ENCODE peak calls at places on chromosome 3, in nine cellular contexts. One of them, this sample, is unnamed.

GRCh38 chr3:133077688-133078087 is 39.5 kb downstream of the TMEM108 start:
- DNase-seq in neural progenitor cell: no peak
- DNase-seq in CD4-positive, alpha-beta T cell: no peak
- DNase-seq in fibroblast of lung: no peak
- DNase-seq in BJ: no peak
- DNase-seq in endothelial cell of umbilical vein: no peak
- DNase-seq in stomach: no peak
- DNase-seq in AG09319: no peak
- DNase-seq in psoas muscle: no peak
- DNase-seq in this sample: no peak

GRCh38 chr3:45567730-45568172 is 26.8 kb upstream of the LIMD1 start:
- DNase-seq in neural progenitor cell: no peak
- DNase-seq in CD4-positive, alpha-beta T cell: no peak
- DNase-seq in fibroblast of lung: no peak
- DNase-seq in BJ: no peak
- DNase-seq in endothelial cell of umbilical vein: no peak
- DNase-seq in stomach: no peak
- DNase-seq in AG09319: no peak
- DNase-seq in psoas muscle: no peak
- DNase-seq in this sample: no peak

GRCh38 chr3:72379500-72380187 is 468.6 kb downstream of the SHQ1 start:
- DNase-seq in neural progenitor cell: peak; percentile 18
- DNase-seq in CD4-positive, alpha-beta T cell: no peak
- DNase-seq in fibroblast of lung: no peak
- DNase-seq in BJ: no peak
- DNase-seq in endothelial cell of umbilical vein: peak; percentile 24
- DNase-seq in stomach: no peak
- DNase-seq in AG09319: no peak
- DNase-seq in psoas muscle: no peak
- DNase-seq in this sample: no peak

GRCh38 chr3:197749315-197749600 is 425 bp upstream of the FYTTD1 start:
- DNase-seq in neural progenitor cell: peak; percentile 79
- DNase-seq in CD4-positive, alpha-beta T cell: peak; percentile 48
- DNase-seq in fibroblast of lung: peak; percentile 66
- DNase-seq in BJ: no peak
- DNase-seq in endothelial cell of umbilical vein: no peak
- DNase-seq in stomach: peak; percentile 39
- DNase-seq in AG09319: no peak
- DNase-seq in psoas muscle: no peak
- DNase-seq in this sample: no peak

GRCh38 chr3:183182732-183183610 is 20.4 kb upstream of the LAMP3 start:
- DNase-seq in neural progenitor cell: no peak
- DNase-seq in CD4-positive, alpha-beta T cell: no peak
- DNase-seq in fibroblast of lung: no peak
- DNase-seq in BJ: no peak
- DNase-seq in endothelial cell of umbilical vein: no peak
- DNase-seq in stomach: no peak
- DNase-seq in AG09319: no peak
- DNase-seq in psoas muscle: peak; percentile 53
- DNase-seq in this sample: no peak

GRCh38 chr3:138933981-138934691 is 12.8 kb downstream of the FOXL2 start:
- DNase-seq in neural progenitor cell: no peak
- DNase-seq in CD4-positive, alpha-beta T cell: no peak
- DNase-seq in fibroblast of lung: no peak
- DNase-seq in BJ: no peak
- DNase-seq in endothelial cell of umbilical vein: peak; percentile 73
- DNase-seq in stomach: no peak
- DNase-seq in AG09319: no peak
- DNase-seq in psoas muscle: no peak
- DNase-seq in this sample: no peak

GRCh38 chr3:23992051-23992628 is 47.1 kb downstream of the NR1D2 start:
- DNase-seq in neural progenitor cell: peak; percentile 25
- DNase-seq in CD4-positive, alpha-beta T cell: no peak
- DNase-seq in fibroblast of lung: peak; percentile 77
- DNase-seq in BJ: no peak
- DNase-seq in endothelial cell of umbilical vein: peak; percentile 98
- DNase-seq in stomach: no peak
- DNase-seq in AG09319: no peak
- DNase-seq in psoas muscle: no peak
- DNase-seq in this sample: no peak

GRCh38 chr3:61425356-61425755 is 136.0 kb upstream of the PTPRG start:
- DNase-seq in neural progenitor cell: no peak
- DNase-seq in CD4-positive, alpha-beta T cell: no peak
- DNase-seq in fibroblast of lung: no peak
- DNase-seq in BJ: no peak
- DNase-seq in endothelial cell of umbilical vein: no peak
- DNase-seq in stomach: no peak
- DNase-seq in AG09319: no peak
- DNase-seq in psoas muscle: no peak
- DNase-seq in this sample: peak; percentile 13

GRCh38 chr3:109863701-109864100 is 526.4 kb upstream of the DPPA4 start:
- DNase-seq in neural progenitor cell: no peak
- DNase-seq in CD4-positive, alpha-beta T cell: no peak
- DNase-seq in fibroblast of lung: peak; percentile 2
- DNase-seq in BJ: no peak
- DNase-seq in endothelial cell of umbilical vein: no peak
- DNase-seq in stomach: no peak
- DNase-seq in AG09319: no peak
- DNase-seq in psoas muscle: no peak
- DNase-seq in this sample: no peak

GRCh38 chr3:32216172-32216783 is 22.2 kb upstream of the CMTM8 start:
- DNase-seq in neural progenitor cell: no peak
- DNase-seq in CD4-positive, alpha-beta T cell: no peak
- DNase-seq in fibroblast of lung: no peak
- DNase-seq in BJ: no peak
- DNase-seq in endothelial cell of umbilical vein: no peak
- DNase-seq in stomach: peak; percentile 46
- DNase-seq in AG09319: no peak
- DNase-seq in psoas muscle: no peak
- DNase-seq in this sample: no peak

GRCh38 chr3:161069441-161070251 is 35.5 kb downstream of the B3GALNT1 start:
- DNase-seq in neural progenitor cell: no peak
- DNase-seq in CD4-positive, alpha-beta T cell: no peak
- DNase-seq in fibroblast of lung: peak; percentile 88
- DNase-seq in BJ: peak; percentile 2
- DNase-seq in endothelial cell of umbilical vein: peak; percentile 98
- DNase-seq in stomach: no peak
- DNase-seq in AG09319: peak; percentile 14
- DNase-seq in psoas muscle: no peak
- DNase-seq in this sample: peak; percentile 35

GRCh38 chr3:165883866-165884478 is 46.7 kb upstream of the BCHE start:
- DNase-seq in neural progenitor cell: no peak
- DNase-seq in CD4-positive, alpha-beta T cell: no peak
- DNase-seq in fibroblast of lung: no peak
- DNase-seq in BJ: no peak
- DNase-seq in endothelial cell of umbilical vein: no peak
- DNase-seq in stomach: no peak
- DNase-seq in AG09319: no peak
- DNase-seq in psoas muscle: no peak
- DNase-seq in this sample: no peak

GRCh38 chr3:89577517-89578252 is 470.3 kb downstream of the EPHA3 start:
- DNase-seq in neural progenitor cell: no peak
- DNase-seq in CD4-positive, alpha-beta T cell: no peak
- DNase-seq in fibroblast of lung: no peak
- DNase-seq in BJ: no peak
- DNase-seq in endothelial cell of umbilical vein: no peak
- DNase-seq in stomach: no peak
- DNase-seq in AG09319: no peak
- DNase-seq in psoas muscle: no peak
- DNase-seq in this sample: no peak

GRCh38 chr3:37801966-37802365 is 59.7 kb upstream of the CTDSPL start:
- DNase-seq in neural progenitor cell: no peak
- DNase-seq in CD4-positive, alpha-beta T cell: no peak
- DNase-seq in fibroblast of lung: no peak
- DNase-seq in BJ: no peak
- DNase-seq in endothelial cell of umbilical vein: no peak
- DNase-seq in stomach: no peak
- DNase-seq in AG09319: no peak
- DNase-seq in psoas muscle: no peak
- DNase-seq in this sample: no peak

GRCh38 chr3:146638718-146639117 is 33.6 kb upstream of the PLSCR5 start:
- DNase-seq in neural progenitor cell: no peak
- DNase-seq in CD4-positive, alpha-beta T cell: no peak
- DNase-seq in fibroblast of lung: no peak
- DNase-seq in BJ: no peak
- DNase-seq in endothelial cell of umbilical vein: peak; percentile 1
- DNase-seq in stomach: no peak
- DNase-seq in AG09319: no peak
- DNase-seq in psoas muscle: no peak
- DNase-seq in this sample: no peak

GRCh38 chr3:31762016-31762764 is 218.9 kb downstream of the OSBPL10 start:
- DNase-seq in neural progenitor cell: peak; percentile 15
- DNase-seq in CD4-positive, alpha-beta T cell: no peak
- DNase-seq in fibroblast of lung: no peak
- DNase-seq in BJ: no peak
- DNase-seq in endothelial cell of umbilical vein: no peak
- DNase-seq in stomach: no peak
- DNase-seq in AG09319: no peak
- DNase-seq in psoas muscle: no peak
- DNase-seq in this sample: no peak

GRCh38 chr3:46670891-46671427 is 22.5 kb downstream of the ALS2CL start:
- DNase-seq in neural progenitor cell: no peak
- DNase-seq in CD4-positive, alpha-beta T cell: no peak
- DNase-seq in fibroblast of lung: no peak
- DNase-seq in BJ: no peak
- DNase-seq in endothelial cell of umbilical vein: no peak
- DNase-seq in stomach: peak; percentile 16
- DNase-seq in AG09319: no peak
- DNase-seq in psoas muscle: peak; percentile 20
- DNase-seq in this sample: no peak

GRCh38 chr3:130834476-130834875 is 59.4 kb upstream of the ATP2C1 start:
- DNase-seq in neural progenitor cell: no peak
- DNase-seq in CD4-positive, alpha-beta T cell: no peak
- DNase-seq in fibroblast of lung: peak; percentile 33
- DNase-seq in BJ: no peak
- DNase-seq in endothelial cell of umbilical vein: no peak
- DNase-seq in stomach: no peak
- DNase-seq in AG09319: no peak
- DNase-seq in psoas muscle: no peak
- DNase-seq in this sample: no peak

GRCh38 chr3:133934073-133934970 is 38.6 kb upstream of the RAB6B start:
- DNase-seq in neural progenitor cell: no peak
- DNase-seq in CD4-positive, alpha-beta T cell: no peak
- DNase-seq in fibroblast of lung: no peak
- DNase-seq in BJ: no peak
- DNase-seq in endothelial cell of umbilical vein: no peak
- DNase-seq in stomach: peak; percentile 47
- DNase-seq in AG09319: no peak
- DNase-seq in psoas muscle: no peak
- DNase-seq in this sample: no peak

GRCh38 chr3:33993631-33994030 is 195.2 kb downstream of the PDCD6IP start:
- DNase-seq in neural progenitor cell: no peak
- DNase-seq in CD4-positive, alpha-beta T cell: no peak
- DNase-seq in fibroblast of lung: peak; percentile 64
- DNase-seq in BJ: no peak
- DNase-seq in endothelial cell of umbilical vein: no peak
- DNase-seq in stomach: no peak
- DNase-seq in AG09319: no peak
- DNase-seq in psoas muscle: no peak
- DNase-seq in this sample: no peak

GRCh38 chr3:29281265-29282228 is 676 bp downstream of the RBMS3 start:
- DNase-seq in neural progenitor cell: peak; percentile 40
- DNase-seq in CD4-positive, alpha-beta T cell: no peak
- DNase-seq in fibroblast of lung: peak; percentile 62
- DNase-seq in BJ: no peak
- DNase-seq in endothelial cell of umbilical vein: peak; percentile 72
- DNase-seq in stomach: no peak
- DNase-seq in AG09319: no peak
- DNase-seq in psoas muscle: no peak
- DNase-seq in this sample: no peak

GRCh38 chr3:52038227-52038626 is 18.1 kb downstream of the DUSP7 start:
- DNase-seq in neural progenitor cell: no peak
- DNase-seq in CD4-positive, alpha-beta T cell: no peak
- DNase-seq in fibroblast of lung: no peak
- DNase-seq in BJ: no peak
- DNase-seq in endothelial cell of umbilical vein: no peak
- DNase-seq in stomach: no peak
- DNase-seq in AG09319: no peak
- DNase-seq in psoas muscle: no peak
- DNase-seq in this sample: no peak

GRCh38 chr3:175149675-175150074 is 290.5 kb downstream of the NAALADL2 start:
- DNase-seq in neural progenitor cell: no peak
- DNase-seq in CD4-positive, alpha-beta T cell: no peak
- DNase-seq in fibroblast of lung: peak; percentile 43
- DNase-seq in BJ: no peak
- DNase-seq in endothelial cell of umbilical vein: no peak
- DNase-seq in stomach: peak; percentile 32
- DNase-seq in AG09319: no peak
- DNase-seq in psoas muscle: no peak
- DNase-seq in this sample: no peak

GRCh38 chr3:40073310-40074007 is 236.0 kb upstream of the EIF1B start:
- DNase-seq in neural progenitor cell: no peak
- DNase-seq in CD4-positive, alpha-beta T cell: no peak
- DNase-seq in fibroblast of lung: no peak
- DNase-seq in BJ: no peak
- DNase-seq in endothelial cell of umbilical vein: peak; percentile 12
- DNase-seq in stomach: no peak
- DNase-seq in AG09319: no peak
- DNase-seq in psoas muscle: no peak
- DNase-seq in this sample: no peak
- TF ChIP-seq CTCF in neural progenitor cell: peak; percentile 33
- TF ChIP-seq CTCF in CD4-positive, alpha-beta T cell: no peak
- TF ChIP-seq CTCF in fibroblast of lung: no peak
- TF ChIP-seq CTCF in BJ: peak; percentile 21
- TF ChIP-seq CTCF in endothelial cell of umbilical vein: peak; percentile 3
- TF ChIP-seq CTCF in stomach: no peak
- TF ChIP-seq CTCF in AG09319: no peak
- TF ChIP-seq CTCF in psoas muscle: no peak
- TF ChIP-seq CTCF in this sample: peak; percentile 41

GRCh38 chr3:17258823-17259436 is 374.2 kb downstream of the PLCL2 start:
- DNase-seq in neural progenitor cell: peak; percentile 55
- DNase-seq in CD4-positive, alpha-beta T cell: no peak
- DNase-seq in fibroblast of lung: peak; percentile 19
- DNase-seq in BJ: no peak
- DNase-seq in endothelial cell of umbilical vein: peak; percentile 51
- DNase-seq in stomach: no peak
- DNase-seq in AG09319: peak; percentile 8
- DNase-seq in psoas muscle: no peak
- DNase-seq in this sample: no peak
- TF ChIP-seq CTCF in neural progenitor cell: peak; percentile 89
- TF ChIP-seq CTCF in CD4-positive, alpha-beta T cell: peak; percentile 92
- TF ChIP-seq CTCF in fibroblast of lung: peak; percentile 47
- TF ChIP-seq CTCF in BJ: peak; percentile 65
- TF ChIP-seq CTCF in endothelial cell of umbilical vein: peak; percentile 55
- TF ChIP-seq CTCF in stomach: peak; percentile 69
- TF ChIP-seq CTCF in AG09319: peak; percentile 61
- TF ChIP-seq CTCF in psoas muscle: peak; percentile 79
- TF ChIP-seq CTCF in this sample: peak; percentile 72

GRCh38 chr3:71069797-71070196 is 513.7 kb downstream of the FOXP1 start:
- DNase-seq in neural progenitor cell: peak; percentile 65
- DNase-seq in CD4-positive, alpha-beta T cell: peak; percentile 58
- DNase-seq in fibroblast of lung: no peak
- DNase-seq in BJ: no peak
- DNase-seq in endothelial cell of umbilical vein: peak; percentile 74
- DNase-seq in stomach: peak; percentile 53
- DNase-seq in AG09319: no peak
- DNase-seq in psoas muscle: peak; percentile 74
- DNase-seq in this sample: no peak
- TF ChIP-seq CTCF in neural progenitor cell: peak; percentile 68
- TF ChIP-seq CTCF in CD4-positive, alpha-beta T cell: peak; percentile 74
- TF ChIP-seq CTCF in fibroblast of lung: peak; percentile 30
- TF ChIP-seq CTCF in BJ: peak; percentile 24
- TF ChIP-seq CTCF in endothelial cell of umbilical vein: peak; percentile 52
- TF ChIP-seq CTCF in stomach: peak; percentile 18
- TF ChIP-seq CTCF in AG09319: peak; percentile 36
- TF ChIP-seq CTCF in psoas muscle: peak; percentile 33
- TF ChIP-seq CTCF in this sample: peak; percentile 51

GRCh38 chr3:167406876-167407492 is 26.9 kb upstream of the ZBBX start:
- DNase-seq in neural progenitor cell: peak; percentile 81
- DNase-seq in CD4-positive, alpha-beta T cell: no peak
- DNase-seq in fibroblast of lung: peak; percentile 76
- DNase-seq in BJ: no peak
- DNase-seq in endothelial cell of umbilical vein: peak; percentile 44
- DNase-seq in stomach: peak; percentile 31
- DNase-seq in AG09319: no peak
- DNase-seq in psoas muscle: no peak
- DNase-seq in this sample: peak; percentile 48
- TF ChIP-seq CTCF in neural progenitor cell: peak; percentile 89
- TF ChIP-seq CTCF in CD4-positive, alpha-beta T cell: no peak
- TF ChIP-seq CTCF in fibroblast of lung: no peak
- TF ChIP-seq CTCF in BJ: no peak
- TF ChIP-seq CTCF in endothelial cell of umbilical vein: peak; percentile 25
- TF ChIP-seq CTCF in stomach: no peak
- TF ChIP-seq CTCF in AG09319: no peak
- TF ChIP-seq CTCF in psoas muscle: peak; percentile 25
- TF ChIP-seq CTCF in this sample: peak; percentile 85

This sample was measured in epithelial cell of proximal tubule.